ENCODE peak calls at places on chromosomes 2 and 18, in four cellular contexts. G is BJ; J is CD4-positive, alpha-beta T cell; B is tibial artery. K is an unnamed sample.

GRCh38 chr18:70627100-70627802 is 338.4 kb downstream of the SOCS6 start:
- DNase-seq in J (no peak), G (no peak), B (no peak), K (no peak)

GRCh38 chr2:160984426-160985077 is 175.7 kb upstream of the TANK start:
- DNase-seq in J (no peak), G (no peak), B (no peak), K (no peak)

GRCh38 chr2:149360106-149360505 is 29.7 kb downstream of the LYPD6 start:
- DNase-seq in G (no peak), J (no peak), B (no peak), K (no peak)

GRCh38 chr2:218655751-218656150 is 3.7 kb downstream of the ZNF142 start:
- DNase-seq in G (no peak), B (no peak), J (no peak), K (no peak)

GRCh38 chr18:12086249-12086648 is 7.4 kb upstream of the ANKRD62 start:
- DNase-seq in J (no peak), B (no peak), G (no peak), K (no peak)

GRCh38 chr2:20242727-20243377 is 17.9 kb upstream of the SDC1 start:
- DNase-seq in B (no peak), G (no peak), J (no peak), K (no peak)

GRCh38 chr2:233142355-233142897 is 82.3 kb downstream of the INPP5D start:
- DNase-seq in G (no peak), J (no peak), B (no peak), K (no peak)

GRCh38 chr2:225889452-225889851 is 489.9 kb downstream of the NYAP2 start:
- DNase-seq in G (peak), B (no peak), J (no peak), K (peak)

GRCh38 chr2:136378712-136379595 is 261.0 kb upstream of the CXCR4 start:
- DNase-seq in B (no peak), J (peak), G (no peak), K (peak)

GRCh38 chr2:60337142-60337497 is 216.3 kb downstream of the BCL11A start:
- DNase-seq in G (no peak), J (no peak), B (no peak), K (no peak)

GRCh38 chr2:156834431-156834830 is 398.3 kb downstream of the GPD2 start:
- DNase-seq in B (no peak), J (no peak), G (no peak), K (no peak)

GRCh38 chr2:232260075-232260474 is 118.5 kb upstream of the ALPP start:
- DNase-seq in B (no peak), J (no peak), G (peak), K (peak)

GRCh38 chr2:163919717-163920116 is 183.9 kb upstream of the FIGN start:
- DNase-seq in J (no peak), B (no peak), G (no peak), K (no peak)

GRCh38 chr2:233426619-233427342 is 72.5 kb downstream of the DGKD start:
- DNase-seq in G (no peak), J (no peak), B (no peak), K (peak)

GRCh38 chr2:202023198-202023903 is 10.3 kb upstream of the FZD7 start:
- DNase-seq in B (no peak), G (no peak), J (no peak), K (no peak)

GRCh38 chr2:127157651-127158460 is 50.9 kb upstream of the BIN1 start:
- DNase-seq in G (no peak), B (no peak), J (no peak), K (no peak)

GRCh38 chr2:99695121-99695773 is 205.4 kb upstream of the REV1 start:
- DNase-seq in J (no peak), B (no peak), G (no peak), K (no peak)

GRCh38 chr2:150292807-150293206 is 194.7 kb downstream of the RND3 start:
- DNase-seq in G (no peak), B (no peak), J (no peak), K (no peak)

GRCh38 chr18:74540689-74541421 is 6.6 kb downstream of the CNDP1 start:
- DNase-seq in G (no peak), B (no peak), J (no peak), K (no peak)

GRCh38 chr2:61178603-61179545 is 16.9 kb downstream of the C2orf74 start:
- DNase-seq in B (no peak), G (no peak), J (no peak), K (no peak)

GRCh38 chr2:69082430-69082997 is 69.5 kb downstream of the ANTXR1 start:
- DNase-seq in B (peak), J (no peak), G (no peak), K (peak)

GRCh38 chr2:31675485-31675901 is 94.8 kb upstream of the SRD5A2 start:
- DNase-seq in J (no peak), G (no peak), B (no peak), K (no peak)
- TF ChIP-seq CTCF in J (no peak), G (no peak), B (no peak), K (no peak)

DNA sequence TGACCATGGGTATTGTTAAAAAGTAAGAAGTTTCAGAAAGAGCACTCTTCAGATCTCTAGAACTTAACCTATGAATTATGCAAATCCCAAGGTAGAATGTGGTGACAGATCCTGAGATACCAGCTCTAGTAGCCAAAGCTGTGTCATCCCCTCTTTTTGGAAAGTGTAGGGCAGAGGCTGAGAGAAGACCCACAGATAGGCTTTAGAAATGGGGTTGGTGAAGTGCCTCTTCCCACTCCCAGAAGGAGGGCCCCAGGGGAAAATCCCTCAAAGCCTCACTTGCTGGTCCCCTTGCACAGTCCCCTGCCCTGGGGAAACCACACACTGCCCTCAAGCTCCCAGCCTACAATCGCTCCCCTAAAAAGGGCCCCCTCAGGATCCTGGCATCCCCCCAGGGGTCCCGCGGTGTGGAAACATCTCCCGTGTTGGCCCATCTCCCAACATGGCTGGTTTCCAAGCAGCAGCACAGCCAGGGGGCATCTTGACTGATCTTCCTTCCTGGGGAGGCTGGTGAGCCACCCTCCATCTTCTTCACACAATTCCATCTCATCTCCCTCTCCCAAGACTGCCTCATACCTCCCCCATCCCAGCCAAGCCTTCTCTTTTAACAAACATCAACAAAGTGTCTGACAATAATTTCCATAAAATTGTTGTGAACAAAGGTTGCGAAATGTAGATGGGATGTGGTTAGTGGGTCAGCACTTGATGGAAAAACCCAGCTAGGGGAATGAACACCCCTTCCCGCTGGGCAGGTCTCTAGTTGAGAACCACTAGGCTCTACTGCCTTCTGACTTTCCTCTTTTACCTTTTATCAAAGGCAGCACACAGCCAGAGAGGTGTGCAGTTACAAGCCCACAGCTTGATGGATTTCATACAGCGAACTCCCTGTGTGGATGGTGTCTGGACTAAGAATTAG is 25.1 kb downstream of the MAL start:
- DNase-seq in B (no peak), G (no peak), J (no peak), K (no peak)
- TF ChIP-seq CTCF in B (no peak), G (no peak), J (no peak), K (no peak)

GRCh38 chr2:35976611-35977010 is 379.0 kb upstream of the CRIM1 start:
- DNase-seq in J (no peak), G (no peak), B (no peak), K (no peak)

GRCh38 chr2:35978218-35978617 is 377.4 kb upstream of the CRIM1 start:
- DNase-seq in J (no peak), B (no peak), G (no peak), K (no peak)

GRCh38 chr2:35973737-35974132 is 381.8 kb upstream of the CRIM1 start:
- DNase-seq in G (no peak), B (no peak), J (no peak), K (peak)

DNA sequence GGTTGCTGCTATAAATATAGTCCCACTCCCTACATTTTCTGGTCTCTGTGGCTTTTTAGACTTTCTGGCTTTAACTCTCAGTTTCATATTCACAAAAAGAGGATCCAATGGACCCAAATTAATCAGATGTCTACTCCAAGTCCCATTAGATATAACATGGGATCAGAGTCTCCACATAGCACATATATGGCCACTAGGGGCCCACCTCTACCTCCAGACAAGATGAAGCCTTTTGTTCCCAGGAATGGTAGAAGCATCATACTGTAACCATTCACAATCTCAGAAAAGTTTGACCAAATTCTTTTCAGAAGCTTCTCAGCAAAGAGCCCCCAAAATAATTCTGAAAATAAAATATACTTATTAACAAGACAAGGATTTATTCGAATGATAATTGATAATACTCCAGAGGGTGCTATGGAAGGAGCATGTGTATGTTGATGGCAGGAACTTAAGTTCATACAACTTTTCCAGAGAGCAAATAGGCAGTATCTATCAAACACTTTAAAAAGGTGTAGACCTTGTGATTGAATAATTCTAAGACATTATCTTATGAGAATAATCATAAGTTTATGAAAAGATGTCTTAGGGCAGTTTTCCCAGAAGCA is 382.3 kb upstream of the CRIM1 start:
- DNase-seq in J (no peak), G (no peak), B (no peak), K (peak)
- TF ChIP-seq CTCF in J (peak), G (peak), B (peak), K (peak)

GRCh38 chr2:48414980-48415764 is 114.8 kb upstream of the STON1 start:
- DNase-seq in B (no peak), J (no peak), G (no peak), K (no peak)
- TF ChIP-seq CTCF in B (no peak), J (no peak), G (no peak), K (no peak)

GRCh38 chr18:59646228-59646945 is 50.8 kb downstream of the CCBE1 start:
- DNase-seq in G (no peak), J (no peak), B (no peak), K (no peak)
- TF ChIP-seq CTCF in G (peak), J (no peak), B (no peak), K (no peak)

GRCh38 chr18:31687529-31687928 is 3.1 kb upstream of the B4GALT6 start:
- DNase-seq in B (no peak), G (no peak), J (no peak), K (no peak)
- TF ChIP-seq CTCF in B (no peak), G (no peak), J (no peak), K (peak)

GRCh38 chr2:110853516-110853915 is 121.1 kb downstream of the ACOXL start:
- DNase-seq in B (no peak), J (peak), G (no peak), K (no peak)

GRCh38 chr2:110851531-110851930 is 119.2 kb downstream of the ACOXL start:
- DNase-seq in J (no peak), G (no peak), B (no peak), K (no peak)

GRCh38 chr2:110852541-110853263 is 120.3 kb downstream of the ACOXL start:
- DNase-seq in J (no peak), B (no peak), G (no peak), K (no peak)

GRCh38 chr2:110852051-110852450 is 119.7 kb downstream of the ACOXL start:
- DNase-seq in G (no peak), J (no peak), B (no peak), K (no peak)

DNA sequence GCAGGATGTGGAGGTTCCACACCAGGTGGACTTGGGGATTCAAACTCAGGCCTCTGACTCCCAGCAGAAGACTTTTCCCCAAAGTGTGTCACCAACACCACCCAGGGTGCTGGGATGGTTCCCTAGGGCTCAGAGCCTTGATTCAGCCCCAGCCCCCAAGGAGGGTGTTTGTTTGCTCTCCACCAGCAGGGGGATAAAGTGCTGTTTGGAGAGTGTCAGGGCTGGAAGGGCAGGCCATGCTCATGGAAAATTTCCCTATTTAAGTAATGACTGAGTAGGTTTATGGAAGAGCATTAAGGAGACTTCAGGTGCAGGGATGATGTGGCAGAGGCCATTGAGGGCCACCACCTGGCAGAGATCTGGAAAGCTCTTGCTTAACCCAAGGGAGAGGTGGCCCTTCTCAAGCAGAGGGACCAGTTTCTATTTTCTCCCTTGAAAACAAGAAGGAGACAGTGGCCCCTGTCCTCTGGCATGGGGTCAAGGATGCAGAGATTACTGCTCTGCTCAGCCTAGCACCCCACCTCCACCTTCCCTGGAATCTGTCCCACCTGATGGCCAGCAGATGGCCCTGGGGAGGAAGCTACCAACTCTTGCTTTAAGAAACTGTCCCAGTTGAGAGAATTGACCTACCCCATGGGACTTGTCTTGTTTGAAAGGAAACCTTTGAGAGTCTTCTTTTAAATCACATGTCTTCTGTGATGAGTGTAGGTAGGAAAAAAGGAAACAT is 122.1 kb downstream of the ACOXL start:
- DNase-seq in B (no peak), G (no peak), J (no peak), K (no peak)
- TF ChIP-seq CTCF in B (no peak), G (peak), J (no peak), K (peak)

GRCh38 chr2:176188969-176189665 is 649 bp downstream of the HOXD1 start:
- DNase-seq in G (no peak), B (no peak), J (no peak), K (no peak)

GRCh38 chr2:176186024-176186423 is 2.4 kb upstream of the HOXD1 start:
- DNase-seq in J (no peak), B (no peak), G (no peak), K (no peak)

GRCh38 chr2:176189666-176190641 is 1.5 kb downstream of the HOXD1 start:
- DNase-seq in G (no peak), B (no peak), J (no peak), K (no peak)

GRCh38 chr2:176188218-176188968 is at the start of gene HOXD1:
- DNase-seq in G (no peak), B (no peak), J (no peak), K (no peak)

DNA sequence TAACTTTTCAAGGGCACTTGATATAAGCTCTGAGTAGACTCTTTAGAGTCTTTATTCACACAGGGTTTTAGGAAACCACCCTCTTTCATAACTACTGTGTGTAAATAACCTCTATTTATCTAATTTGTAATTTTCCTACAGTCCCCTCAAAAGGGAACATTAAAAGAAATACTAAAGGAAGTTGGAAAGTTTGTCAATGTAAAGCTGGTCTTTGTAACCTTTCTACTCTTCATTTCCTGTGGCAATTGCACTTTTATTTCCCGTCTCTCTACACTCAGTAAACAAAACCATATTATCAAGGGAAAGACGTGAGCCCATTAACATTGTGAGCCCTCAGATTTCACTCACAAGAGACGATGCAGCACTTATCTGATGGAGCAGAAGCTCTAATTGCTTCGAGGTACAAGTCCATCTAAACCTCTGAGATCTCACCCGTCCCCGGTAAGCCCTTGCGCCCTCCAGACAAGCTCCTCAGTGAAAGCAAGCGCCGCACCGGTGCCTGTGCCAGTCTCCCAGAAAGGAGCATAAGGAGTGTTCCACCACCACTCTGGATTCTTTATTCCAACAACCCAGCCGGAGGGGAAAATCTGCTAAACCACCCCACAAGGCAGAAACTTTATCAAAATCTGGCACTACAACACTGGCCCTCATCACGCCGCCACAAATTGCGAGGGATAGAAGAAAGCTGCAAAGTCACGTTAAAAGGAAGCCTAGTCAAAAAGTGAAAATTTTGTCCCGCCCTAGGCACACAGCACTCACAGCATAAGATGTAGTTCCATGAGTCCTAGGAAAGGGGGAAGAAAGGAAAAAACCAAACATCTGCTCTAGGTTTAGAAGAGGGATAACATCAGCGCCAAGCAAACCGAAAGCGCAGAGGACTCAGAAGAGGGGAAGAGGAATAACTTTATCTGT is 906 bp upstream of the HOXD1 start:
- DNase-seq in B (no peak), J (no peak), G (no peak), K (no peak)
- TF ChIP-seq CTCF in B (no peak), J (no peak), G (no peak), K (no peak)

GRCh38 chr18:59839931-59840685 is 59.7 kb upstream of the PMAIP1 start:
- DNase-seq in G (no peak), B (no peak), J (no peak), K (no peak)
- TF ChIP-seq CTCF in G (peak), B (no peak), J (no peak), K (no peak)

DNA sequence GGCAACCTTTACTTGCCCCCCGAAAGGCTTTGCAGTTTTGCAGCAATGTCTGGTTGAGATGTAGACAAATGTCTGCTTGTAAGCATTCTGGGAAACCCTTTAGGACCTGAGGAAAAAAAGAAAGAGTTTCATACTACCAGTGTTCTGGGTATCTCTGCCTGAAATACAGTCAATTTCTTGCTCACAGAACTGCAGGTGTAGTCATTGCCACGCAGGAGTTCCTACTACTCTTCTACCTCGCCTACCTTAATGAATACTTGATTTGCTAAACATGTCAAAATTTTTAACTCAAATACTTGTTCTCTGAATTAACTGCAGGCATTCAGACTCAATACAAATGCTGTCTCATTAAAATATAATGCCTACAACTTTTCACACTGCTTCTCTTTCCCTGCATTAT is 56.4 kb downstream of the GCA start:
- DNase-seq in B (no peak), G (no peak), J (no peak), K (no peak)
- TF ChIP-seq CTCF in B (no peak), G (no peak), J (no peak), K (no peak)

K was measured in kidney epithelial cell.